ENCODE peak calls at places on chromosomes 6 and 20, in seven cellular contexts. N is upper lobe of right lung; L is neuronal stem cell; G is GM10248; W is foreskin fibroblast; Y is CD8-positive, alpha-beta memory T cell; H is left cardiac atrium. P is an unnamed sample.

GRCh38 chr6:52910091-52910490 is 593 bp upstream of the GSTA3 start:
- DNase-seq in L (no peak), G (no peak), N (no peak), H (no peak), W (no peak), Y (no peak), P (no peak)

GRCh38 chr6:125307964-125308615 is 6.3 kb upstream of the HDDC2 start:
- DNase-seq in Y (no peak), H (no peak), W (no peak), G (no peak), L (no peak), N (no peak), P (no peak)

GRCh38 chr20:10652660-10653191 is 21.1 kb downstream of the JAG1 start:
- DNase-seq in H (no peak), G (no peak), L (no peak), W (no peak), N (no peak), Y (no peak), P (no peak)

GRCh38 chr6:150857062-150857905 is 8.2 kb upstream of the MTHFD1L start:
- DNase-seq in Y (no peak), W (peak), G (no peak), L (no peak), H (no peak), N (no peak), P (peak)

GRCh38 chr20:25480156-25480555 is 72.7 kb downstream of the GINS1 start:
- DNase-seq in L (no peak), N (no peak), W (no peak), H (no peak), Y (no peak), G (no peak), P (no peak)

GRCh38 chr6:131068165-131068564 is 5.1 kb upstream of the EPB41L2 start:
- DNase-seq in W (no peak), Y (no peak), H (no peak), G (no peak), L (no peak), N (no peak), P (no peak)

GRCh38 chr6:30700340-30700739 is 9.6 kb upstream of the NRM start:
- DNase-seq in W (peak), G (no peak), N (no peak), H (no peak), Y (no peak), L (no peak), P (no peak)

GRCh38 chr20:57663681-57664451 is 43.6 kb upstream of the ZBP1 start:
- DNase-seq in N (peak), Y (peak), G (no peak), W (no peak), L (no peak), H (peak), P (no peak)

GRCh38 chr20:1286267-1287036 is 20.4 kb downstream of the SNPH start:
- DNase-seq in N (no peak), L (no peak), Y (no peak), W (no peak), H (no peak), G (no peak), P (no peak)

GRCh38 chr6:31114970-31115849 is 610 bp downstream of the PSORS1C1 start:
- DNase-seq in H (no peak), W (peak), L (no peak), N (no peak), G (no peak), Y (no peak), P (peak)

GRCh38 chr6:166554316-166554715 is 32.2 kb downstream of the RAMACL start:
- DNase-seq in Y (no peak), W (peak), G (no peak), H (no peak), L (no peak), N (no peak), P (peak)

GRCh38 chr6:117908246-117909107 is 1.4 kb downstream of the SLC35F1 start:
- DNase-seq in G (no peak), L (no peak), H (peak), W (no peak), Y (no peak), N (no peak), P (no peak)

GRCh38 chr6:143958839-143959399 is 49.1 kb downstream of the PLAGL1 start:
- DNase-seq in W (no peak), H (no peak), L (peak), N (no peak), Y (no peak), G (no peak), P (no peak)

GRCh38 chr6:140052757-140053729 is 678.6 kb upstream of the CITED2 start:
- DNase-seq in N (no peak), L (no peak), G (no peak), W (peak), Y (no peak), H (no peak), P (peak)

GRCh38 chr20:25313608-25314007 is 65.7 kb downstream of the PYGB start:
- DNase-seq in Y (no peak), W (no peak), G (no peak), H (no peak), N (no peak), L (no peak), P (no peak)

GRCh38 chr6:161476711-161477110 is 202.8 kb upstream of the AGPAT4 start:
- DNase-seq in H (peak), N (no peak), W (peak), Y (no peak), L (no peak), G (no peak), P (peak)

GRCh38 chr20:7585126-7585679 is 355.1 kb downstream of the HAO1 start:
- DNase-seq in G (no peak), Y (no peak), W (peak), N (no peak), H (no peak), L (no peak), P (peak)

GRCh38 chr6:49618257-49618656 is 18.4 kb downstream of the RHAG start:
- DNase-seq in N (no peak), L (no peak), W (no peak), G (no peak), H (no peak), Y (no peak), P (no peak)

GRCh38 chr6:75750925-75751324 is 1.9 kb downstream of the MYO6 start:
- DNase-seq in G (no peak), H (no peak), L (no peak), Y (no peak), N (no peak), W (no peak), P (no peak)

GRCh38 chr6:33126101-33126714 is 50.4 kb downstream of the HLA-DPB1 start:
- DNase-seq in L (no peak), N (peak), G (peak), W (peak), Y (peak), H (peak), P (peak)

GRCh38 chr6:132289761-132290160 is 111.5 kb downstream of the MOXD1 start:
- DNase-seq in W (peak), L (no peak), N (no peak), Y (no peak), H (no peak), G (no peak), P (peak)

P was measured in fibroblast of gingiva.